ENCODE peak calls at places on chromosome 15, in four cellular contexts. One of them, this sample, is unnamed.

GRCh38 chr15:37764733-37765191 is 169.7 kb upstream of the TMCO5A start:
- DNase-seq in AG04450: peak; percentile 15
- DNase-seq in tibial nerve: peak; percentile 14
- DNase-seq in brain microvascular endothelial cell: peak; percentile 60
- DNase-seq in this sample: peak; percentile 45

GRCh38 chr15:89429023-89429422 is 67.4 kb downstream of the RHCG start:
- DNase-seq in AG04450: no peak
- DNase-seq in tibial nerve: no peak
- DNase-seq in brain microvascular endothelial cell: no peak
- DNase-seq in this sample: no peak

GRCh38 chr15:85750319-85750806 is 44.4 kb downstream of the KLHL25 start:
- DNase-seq in AG04450: no peak
- DNase-seq in tibial nerve: no peak
- DNase-seq in brain microvascular endothelial cell: peak; percentile 18
- DNase-seq in this sample: no peak

GRCh38 chr15:65395567-65396185 is 17.9 kb upstream of the IGDCC3 start:
- DNase-seq in AG04450: no peak
- DNase-seq in tibial nerve: no peak
- DNase-seq in brain microvascular endothelial cell: no peak
- DNase-seq in this sample: no peak

GRCh38 chr15:76289582-76289981 is 21.7 kb downstream of the ETFA start:
- DNase-seq in AG04450: no peak
- DNase-seq in tibial nerve: no peak
- DNase-seq in brain microvascular endothelial cell: no peak
- DNase-seq in this sample: no peak

GRCh38 chr15:89196994-89197393 is 24.4 kb downstream of the RLBP1 start:
- DNase-seq in AG04450: no peak
- DNase-seq in tibial nerve: no peak
- DNase-seq in brain microvascular endothelial cell: no peak
- DNase-seq in this sample: no peak

GRCh38 chr15:98524838-98525540 is 123.3 kb upstream of the IGF1R start:
- DNase-seq in AG04450: no peak
- DNase-seq in tibial nerve: no peak
- DNase-seq in brain microvascular endothelial cell: no peak
- DNase-seq in this sample: no peak

GRCh38 chr15:34085746-34086145 is 15.9 kb downstream of the EMC7 start:
- DNase-seq in AG04450: peak; percentile 16
- DNase-seq in tibial nerve: no peak
- DNase-seq in brain microvascular endothelial cell: no peak
- DNase-seq in this sample: no peak

GRCh38 chr15:40721716-40722115 is 26.7 kb downstream of the RAD51 start:
- DNase-seq in AG04450: no peak
- DNase-seq in tibial nerve: no peak
- DNase-seq in brain microvascular endothelial cell: no peak
- DNase-seq in this sample: no peak

GRCh38 chr15:40714144-40714543 is 19.2 kb downstream of the RAD51 start:
- DNase-seq in AG04450: no peak
- DNase-seq in tibial nerve: no peak
- DNase-seq in brain microvascular endothelial cell: no peak
- DNase-seq in this sample: no peak

GRCh38 chr15:40716165-40716564 is 21.2 kb downstream of the RAD51 start:
- DNase-seq in AG04450: no peak
- DNase-seq in tibial nerve: no peak
- DNase-seq in brain microvascular endothelial cell: no peak
- DNase-seq in this sample: no peak
- H3K4me3 ChIP-seq in AG04450: no peak overlapping the region
- H3K4me3 ChIP-seq in tibial nerve: no peak overlapping the region
- H3K4me3 ChIP-seq in brain microvascular endothelial cell: no peak overlapping the region
- H3K4me3 ChIP-seq in this sample: no peak overlapping the region

DNA sequence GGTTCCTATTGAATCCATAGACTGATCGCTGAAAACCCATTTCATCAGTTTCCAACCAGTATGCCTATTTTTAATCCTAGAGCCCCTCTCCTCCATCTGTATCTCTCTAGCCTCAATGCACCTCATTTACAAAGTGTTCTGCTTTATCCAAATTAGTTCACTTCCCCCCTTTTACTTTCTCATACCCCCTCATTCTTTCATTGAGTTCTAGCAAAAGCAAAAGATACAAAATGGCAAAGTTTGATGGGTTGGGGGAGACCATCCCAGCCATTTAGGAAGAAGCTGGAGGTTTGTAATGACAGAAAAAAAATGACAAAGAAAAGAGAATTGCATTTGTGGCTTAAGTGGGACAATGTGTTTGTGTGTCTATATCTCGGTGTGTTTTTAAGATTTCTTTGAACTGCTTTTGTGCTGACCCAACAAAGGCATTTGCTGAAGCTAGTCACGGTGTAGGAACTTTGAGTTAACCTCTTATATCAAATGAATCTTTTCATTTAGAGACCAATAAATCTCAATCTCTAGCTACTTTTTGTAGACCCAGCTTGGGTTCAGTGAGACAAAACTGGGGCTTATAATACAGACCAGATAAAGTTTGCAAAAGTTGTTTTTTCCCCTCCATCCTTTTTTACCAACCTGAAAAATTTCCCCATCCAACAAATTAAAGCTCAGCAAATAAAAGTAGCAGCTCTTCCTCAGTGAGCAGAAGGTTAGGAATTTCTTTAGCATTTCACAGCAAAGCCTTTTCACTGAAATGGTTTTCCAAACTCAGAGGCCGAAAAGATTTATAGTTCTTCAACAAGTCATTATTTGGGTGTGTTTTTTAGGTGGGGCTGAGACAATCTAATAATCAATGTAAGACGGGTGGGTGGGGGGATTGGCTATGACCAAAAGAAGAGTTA is 18.8 kb downstream of the NR2F2 start:
- DNase-seq in AG04450: no peak
- DNase-seq in tibial nerve: no peak
- DNase-seq in brain microvascular endothelial cell: peak; percentile 10
- DNase-seq in this sample: no peak
- H3K27me3 ChIP-seq in AG04450: no peaks in the 10 kb centered on the region
- H3K27me3 ChIP-seq in tibial nerve: no peaks in the 10 kb centered on the region
- H3K27me3 ChIP-seq in brain microvascular endothelial cell: no peaks in the 10 kb centered on the region
- H3K27me3 ChIP-seq in this sample: no peaks in the 10 kb centered on the region

DNA sequence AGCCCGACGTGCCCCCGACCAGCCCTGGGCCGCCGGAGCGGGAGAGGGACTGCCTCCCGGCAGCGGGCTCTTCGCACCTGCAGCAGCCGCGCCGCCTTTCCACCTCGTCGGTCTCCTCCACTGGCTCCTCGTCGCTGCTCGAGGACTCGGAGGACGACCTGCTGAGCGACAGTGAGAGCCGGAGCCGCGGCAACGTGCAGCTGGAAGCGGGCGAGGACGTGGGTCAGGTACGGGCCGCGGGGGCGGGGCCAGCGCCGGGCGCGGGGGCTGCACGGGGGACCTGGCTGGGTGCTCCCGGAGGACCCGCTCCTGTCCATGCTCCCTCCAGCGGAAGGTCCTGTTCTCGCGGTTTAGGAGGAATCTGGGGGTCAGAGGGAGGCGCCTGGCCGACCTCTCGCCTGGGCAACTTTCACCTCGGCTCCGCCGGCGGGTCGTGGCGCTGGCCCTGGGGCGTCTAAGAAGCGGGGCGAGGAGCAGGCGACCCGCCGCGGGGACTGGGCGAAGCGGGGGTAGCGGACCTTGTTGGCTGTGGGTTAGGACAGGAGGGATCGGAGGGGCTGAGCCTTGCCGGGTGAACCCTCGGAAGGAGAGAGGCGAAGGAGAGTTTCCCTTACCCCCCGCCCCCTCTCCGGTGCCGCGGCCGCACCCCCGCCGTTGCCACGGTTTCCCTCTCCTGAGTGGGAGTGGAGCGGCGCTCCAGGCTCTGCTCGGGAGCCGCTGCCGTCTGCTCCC is 682 bp downstream of the ITPKA start:
- DNase-seq in AG04450: no peak
- DNase-seq in tibial nerve: no peak
- DNase-seq in brain microvascular endothelial cell: no peak
- DNase-seq in this sample: peak; percentile 81
- H3K4me3 ChIP-seq in AG04450: peak overlapping the region; percentile 51
- H3K4me3 ChIP-seq in tibial nerve: peak overlapping the region; percentile 49
- H3K4me3 ChIP-seq in brain microvascular endothelial cell: peak overlapping the region; percentile 30
- H3K4me3 ChIP-seq in this sample: peak overlapping the region; percentile 81

DNA sequence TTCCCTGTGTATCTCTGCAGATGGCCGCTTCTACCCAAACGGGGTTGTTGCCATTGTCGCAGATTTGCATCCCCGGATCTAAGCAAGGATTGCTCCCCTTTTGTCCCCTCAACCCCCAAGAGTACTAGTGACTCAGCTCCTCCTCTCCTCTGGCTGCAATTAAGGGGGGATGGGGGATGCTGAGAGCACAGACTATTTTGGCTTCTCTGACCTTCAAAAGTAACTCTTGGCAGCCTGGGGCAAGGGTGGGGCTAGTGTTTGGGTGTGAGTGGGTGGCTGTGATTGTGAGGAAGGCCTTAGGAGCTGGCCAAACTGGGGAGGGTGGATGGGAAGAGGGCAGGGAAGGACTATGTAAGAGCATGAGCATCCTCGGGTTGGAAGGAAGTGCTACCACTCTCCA is 1.2 kb upstream of the MAP1A start:
- DNase-seq in AG04450: no peak
- DNase-seq in tibial nerve: peak; percentile 17
- DNase-seq in brain microvascular endothelial cell: no peak
- DNase-seq in this sample: no peak
- H3K27me3 ChIP-seq in AG04450: no peaks in the 10 kb centered on the region
- H3K27me3 ChIP-seq in tibial nerve: no peaks in the 10 kb centered on the region
- H3K27me3 ChIP-seq in brain microvascular endothelial cell: no peaks in the 10 kb centered on the region
- H3K27me3 ChIP-seq in this sample: no peaks in the 10 kb centered on the region

GRCh38 chr15:64246364-64247189 is 83.8 kb upstream of the PPIB start:
- DNase-seq in AG04450: peak; percentile 51
- DNase-seq in tibial nerve: no peak
- DNase-seq in brain microvascular endothelial cell: peak; percentile 93
- DNase-seq in this sample: peak; percentile 11
- H3K4me3 ChIP-seq in AG04450: no peak overlapping the region
- H3K4me3 ChIP-seq in tibial nerve: no peak overlapping the region
- H3K4me3 ChIP-seq in brain microvascular endothelial cell: no peak overlapping the region
- H3K4me3 ChIP-seq in this sample: no peak overlapping the region

This sample was measured in Caco-2.